ENCODE peak calls at places on chromosomes 13 and 19, in four cellular contexts. E is K562, P is GM12878, X is HepG2. O is an unnamed sample.

GRCh38 chr13:90105881-90106496 is 1241.5 kb upstream of the MIR17HG start:
- DNase-seq in E (no peak), P (no peak), X (no peak), O (no peak)

GRCh38 chr13:38667526-38668094 is 19.3 kb upstream of the FREM2 start:
- DNase-seq in E (no peak), P (no peak), X (no peak), O (no peak)

GRCh38 chr13:80033286-80033685 is 307.6 kb downstream of the SPRY2 start:
- DNase-seq in E (no peak), P (no peak), X (no peak), O (no peak)

GRCh38 chr19:55670280-55671053 is 4.6 kb upstream of the EPN1 start:
- DNase-seq in E (no peak), P (no peak), X (no peak), O (peak)

GRCh38 chr13:79541426-79542049 is 60.6 kb downstream of the NDFIP2 start:
- DNase-seq in E (peak), P (peak), X (peak), O (no peak)

GRCh38 chr19:19531951-19532805 is 3.5 kb downstream of the YJEFN3 start:
- DNase-seq in E (peak), P (no peak), X (peak), O (peak)

GRCh38 chr19:38638461-38638860 is 9.0 kb upstream of the ACTN4 start:
- DNase-seq in E (no peak), P (no peak), X (no peak), O (no peak)

GRCh38 chr19:36973021-36973843 is 57.1 kb downstream of the ZNF568 start:
- DNase-seq in E (peak), P (peak), X (no peak), O (peak)

GRCh38 chr19:45177817-45178261 is at the start of gene TRAPPC6A:
- DNase-seq in E (no peak), P (no peak), X (no peak), O (peak)

GRCh38 chr13:64428196-64428595 is 2801.9 kb downstream of the PCDH9 start:
- DNase-seq in E (no peak), P (no peak), X (no peak), O (no peak)

GRCh38 chr13:106491928-106492327 is 43.5 kb downstream of the EFNB2 start:
- DNase-seq in E (no peak), P (no peak), X (no peak), O (no peak)

GRCh38 chr19:55451522-55452380 is 8.7 kb upstream of the SHISA7 start:
- DNase-seq in E (peak), P (no peak), X (no peak), O (no peak)

GRCh38 chr13:26202365-26202972 is 19.6 kb downstream of the RNF6 start:
- DNase-seq in E (no peak), P (no peak), X (no peak), O (no peak)

GRCh38 chr13:58298556-58299135 is 667.1 kb downstream of the PCDH17 start:
- DNase-seq in E (no peak), P (no peak), X (peak), O (no peak)

GRCh38 chr13:94435604-94436226 is 43.8 kb downstream of the DCT start:
- DNase-seq in E (peak), P (no peak), X (peak), O (no peak)

GRCh38 chr13:87052731-87053130 is 618.4 kb upstream of the SLITRK5 start:
- DNase-seq in E (no peak), P (no peak), X (no peak), O (no peak)

GRCh38 chr19:46049597-46049996 is 8.8 kb upstream of the IGFL4 start:
- DNase-seq in E (no peak), P (no peak), X (no peak), O (peak)

GRCh38 chr19:43768273-43769050 is 12.3 kb downstream of the KCNN4 start:
- DNase-seq in E (no peak), P (no peak), X (no peak), O (no peak)

GRCh38 chr13:31067416-31068118 is 94.1 kb downstream of the HSPH1 start:
- DNase-seq in E (no peak), P (no peak), X (no peak), O (no peak)

GRCh38 chr13:100140441-100140840 is 51.5 kb downstream of the PCCA start:
- DNase-seq in E (no peak), P (no peak), X (no peak), O (no peak)

GRCh38 chr13:111156421-111156820 is 41.3 kb downstream of the ARHGEF7 start:
- DNase-seq in E (no peak), P (no peak), X (no peak), O (no peak)
- TF ChIP-seq CREM in E (no peak), P (no peak), X (no peak), O (no peak)

GRCh38 chr19:56933014-56933705 is 92.6 kb upstream of the PEG3 start:
- DNase-seq in E (no peak), P (no peak), X (no peak), O (no peak)
- TF ChIP-seq ETV6 in E (no peak), P (no peak), X (no peak), O (no peak)

GRCh38 chr19:2636142-2636896 is 66.2 kb downstream of the GNG7 start:
- DNase-seq in E (no peak), P (no peak), X (no peak), O (no peak)

GRCh38 chr19:2634228-2634951 is 68.1 kb downstream of the GNG7 start:
- DNase-seq in E (no peak), P (no peak), X (no peak), O (no peak)

GRCh38 chr19:2634960-2635359 is 67.5 kb downstream of the GNG7 start:
- DNase-seq in E (no peak), P (no peak), X (no peak), O (no peak)

GRCh38 chr19:2631213-2631821 is 71.2 kb downstream of the GNG7 start:
- DNase-seq in E (no peak), P (no peak), X (no peak), O (no peak)

DNA sequence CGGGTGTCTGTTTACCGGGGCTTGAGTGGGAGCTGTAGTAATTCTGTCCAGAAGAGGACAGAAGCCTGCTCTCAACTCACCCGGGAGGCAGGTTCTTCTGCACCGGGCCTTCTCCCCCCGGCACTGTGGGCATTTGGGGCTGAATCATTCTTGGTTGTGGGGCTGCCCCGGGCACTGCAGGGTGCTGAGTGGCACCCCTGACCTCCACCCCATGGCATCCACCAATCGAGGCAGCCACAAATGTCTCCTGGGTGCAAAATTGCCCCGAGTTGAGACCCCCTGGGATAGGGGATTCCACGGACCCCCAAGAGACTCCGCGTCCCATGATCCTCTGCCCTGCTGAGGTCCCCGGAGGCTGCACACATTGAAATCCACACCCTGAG is 68.8 kb downstream of the GNG7 start:
- DNase-seq in E (no peak), P (no peak), X (no peak), O (no peak)
- TF ChIP-seq CREM in E (no peak), P (no peak), X (no peak), O (no peak)

DNA sequence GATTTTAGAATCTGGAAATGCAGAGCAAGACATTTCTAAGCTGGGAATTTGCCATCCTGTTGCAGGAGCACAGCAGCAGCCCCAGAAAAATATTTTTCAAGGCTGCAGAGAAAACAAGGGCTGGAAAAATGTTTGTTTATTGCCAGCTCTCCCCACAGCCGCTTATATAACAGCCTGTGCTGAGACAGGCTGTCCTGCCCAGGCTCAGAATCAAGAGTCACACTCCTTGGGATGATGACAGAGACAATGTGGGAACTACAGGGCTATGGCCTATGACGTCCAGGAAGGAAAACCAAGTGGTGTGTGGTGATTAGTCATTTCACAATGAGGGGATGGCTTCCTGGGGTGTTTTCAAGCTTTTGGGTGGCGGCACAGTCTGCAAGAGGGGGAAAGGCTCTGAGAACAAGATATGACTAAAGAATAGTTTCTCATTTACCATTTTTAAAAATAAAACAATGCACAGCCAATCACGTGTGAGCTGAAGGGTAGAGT is 136.3 kb upstream of the SERP2 start:
- DNase-seq in E (no peak), P (peak), X (no peak), O (no peak)
- TF ChIP-seq ETV6 in E (no peak), P (no peak), X (no peak), O (no peak)

GRCh38 chr19:16516381-16516780 is 20.2 kb downstream of the C19orf44 start:
- DNase-seq in E (no peak), P (no peak), X (no peak), O (no peak)
- TF ChIP-seq CREM in E (no peak), P (no peak), X (no peak), O (no peak)

DNA sequence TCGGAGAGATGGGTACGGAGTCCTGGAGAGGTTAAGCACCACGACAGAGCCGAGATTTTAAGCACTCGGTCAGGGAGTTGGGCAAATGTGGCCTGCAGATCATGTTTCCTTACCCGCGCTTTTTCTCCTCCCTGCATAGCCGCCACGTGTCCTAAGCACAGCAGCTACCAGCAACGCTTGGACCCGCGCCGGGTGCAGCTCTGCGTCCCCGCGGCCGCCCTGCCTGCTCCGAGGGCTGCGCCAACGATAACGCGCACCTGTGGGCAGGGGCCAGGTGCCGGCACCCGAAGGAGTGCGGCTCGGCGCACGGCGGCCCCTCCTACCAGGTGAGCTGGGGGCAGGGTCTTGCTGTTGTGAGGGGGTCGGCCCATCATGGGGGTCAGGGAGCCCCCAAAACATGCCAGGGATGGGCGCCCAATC is 24.8 kb upstream of the FXYD3 start:
- DNase-seq in E (no peak), P (no peak), X (no peak), O (peak)
- TF ChIP-seq ETV6 in E (no peak), P (no peak), X (no peak), O (peak)

GRCh38 chr13:113453962-113454361 is 674 bp upstream of the ADPRHL1 start:
- DNase-seq in E (no peak), P (no peak), X (no peak), O (no peak)
- TF ChIP-seq CREM in E (no peak), P (no peak), X (no peak), O (no peak)

O was measured in WTC11.